ENCODE peak calls at places on chromosomes 12 and 14, in seven cellular contexts. One of them, this sample, is unnamed.

GRCh38 chr12:46246021-46246700 is 22.7 kb downstream of the SLC38A1 start:
- DNase-seq in left ventricle myocardium inferior: no peak
- DNase-seq in H9: no peak
- DNase-seq in CD8-positive, alpha-beta T cell: peak
- DNase-seq in testis: no peak
- DNase-seq in RWPE1: no peak
- DNase-seq in A549: no peak
- DNase-seq in this sample: no peak

GRCh38 chr12:113278631-113279030 is 56.3 kb downstream of the SLC8B1 start:
- DNase-seq in left ventricle myocardium inferior: peak
- DNase-seq in H9: no peak
- DNase-seq in CD8-positive, alpha-beta T cell: no peak
- DNase-seq in testis: no peak
- DNase-seq in RWPE1: no peak
- DNase-seq in A549: no peak
- DNase-seq in this sample: no peak

GRCh38 chr12:109582636-109583035 is 9.0 kb downstream of the MVK start:
- DNase-seq in left ventricle myocardium inferior: peak
- DNase-seq in H9: peak
- DNase-seq in CD8-positive, alpha-beta T cell: no peak
- DNase-seq in testis: no peak
- DNase-seq in RWPE1: no peak
- DNase-seq in A549: peak
- DNase-seq in this sample: peak

GRCh38 chr14:89221109-89221508 is 195.9 kb downstream of the FOXN3 start:
- DNase-seq in left ventricle myocardium inferior: no peak
- DNase-seq in H9: no peak
- DNase-seq in CD8-positive, alpha-beta T cell: no peak
- DNase-seq in testis: no peak
- DNase-seq in RWPE1: peak
- DNase-seq in A549: peak
- DNase-seq in this sample: no peak

GRCh38 chr14:83140756-83141155 is 1607.1 kb upstream of the SEL1L start:
- DNase-seq in left ventricle myocardium inferior: no peak
- DNase-seq in H9: no peak
- DNase-seq in CD8-positive, alpha-beta T cell: no peak
- DNase-seq in testis: no peak
- DNase-seq in RWPE1: no peak
- DNase-seq in A549: no peak
- DNase-seq in this sample: no peak

GRCh38 chr12:24379038-24379437 is 429.6 kb upstream of the SOX5 start:
- DNase-seq in left ventricle myocardium inferior: no peak
- DNase-seq in H9: no peak
- DNase-seq in CD8-positive, alpha-beta T cell: no peak
- DNase-seq in testis: no peak
- DNase-seq in RWPE1: no peak
- DNase-seq in A549: no peak
- DNase-seq in this sample: no peak

GRCh38 chr12:111775205-111776193 is 8.8 kb downstream of the ALDH2 start:
- DNase-seq in left ventricle myocardium inferior: peak
- DNase-seq in H9: no peak
- DNase-seq in CD8-positive, alpha-beta T cell: no peak
- DNase-seq in testis: peak
- DNase-seq in RWPE1: peak
- DNase-seq in A549: peak
- DNase-seq in this sample: peak

GRCh38 chr14:54722791-54723432 is 156.0 kb downstream of the SAMD4A start:
- DNase-seq in left ventricle myocardium inferior: no peak
- DNase-seq in H9: no peak
- DNase-seq in CD8-positive, alpha-beta T cell: no peak
- DNase-seq in testis: no peak
- DNase-seq in RWPE1: peak
- DNase-seq in A549: peak
- DNase-seq in this sample: peak

GRCh38 chr12:49288412-49288853 is 6.5 kb upstream of the PRPH start:
- DNase-seq in left ventricle myocardium inferior: no peak
- DNase-seq in H9: peak
- DNase-seq in CD8-positive, alpha-beta T cell: peak
- DNase-seq in testis: peak
- DNase-seq in RWPE1: peak
- DNase-seq in A549: peak
- DNase-seq in this sample: peak

GRCh38 chr14:67358914-67359313 is 690 bp downstream of the ATP6V1D start:
- DNase-seq in left ventricle myocardium inferior: no peak
- DNase-seq in H9: no peak
- DNase-seq in CD8-positive, alpha-beta T cell: no peak
- DNase-seq in testis: no peak
- DNase-seq in RWPE1: peak
- DNase-seq in A549: no peak
- DNase-seq in this sample: peak

GRCh38 chr12:91567100-91567485 is 384.5 kb upstream of the DCN start:
- DNase-seq in left ventricle myocardium inferior: no peak
- DNase-seq in H9: no peak
- DNase-seq in CD8-positive, alpha-beta T cell: no peak
- DNase-seq in testis: no peak
- DNase-seq in RWPE1: peak
- DNase-seq in A549: no peak
- DNase-seq in this sample: no peak

GRCh38 chr14:57492859-57493258 is 798 bp downstream of the CCDC198 start:
- DNase-seq in left ventricle myocardium inferior: no peak
- DNase-seq in H9: no peak
- DNase-seq in CD8-positive, alpha-beta T cell: no peak
- DNase-seq in testis: no peak
- DNase-seq in RWPE1: peak
- DNase-seq in A549: peak
- DNase-seq in this sample: peak

GRCh38 chr14:105385322-105385637 is 13.1 kb upstream of the TEX22 start:
- DNase-seq in left ventricle myocardium inferior: peak
- DNase-seq in H9: peak
- DNase-seq in CD8-positive, alpha-beta T cell: no peak
- DNase-seq in testis: no peak
- DNase-seq in RWPE1: no peak
- DNase-seq in A549: no peak
- DNase-seq in this sample: no peak

GRCh38 chr14:76773188-76773885 is 12.1 kb downstream of the VASH1 start:
- DNase-seq in left ventricle myocardium inferior: peak
- DNase-seq in H9: peak
- DNase-seq in CD8-positive, alpha-beta T cell: no peak
- DNase-seq in testis: peak
- DNase-seq in RWPE1: peak
- DNase-seq in A549: peak
- DNase-seq in this sample: peak

GRCh38 chr14:46036099-46036498 is 615.5 kb downstream of the RPL10L start:
- DNase-seq in left ventricle myocardium inferior: no peak
- DNase-seq in H9: no peak
- DNase-seq in CD8-positive, alpha-beta T cell: no peak
- DNase-seq in testis: no peak
- DNase-seq in RWPE1: no peak
- DNase-seq in A549: no peak
- DNase-seq in this sample: no peak

GRCh38 chr12:107759410-107759809 is 1.5 kb downstream of the PRDM4 start:
- DNase-seq in left ventricle myocardium inferior: no peak
- DNase-seq in H9: no peak
- DNase-seq in CD8-positive, alpha-beta T cell: peak
- DNase-seq in testis: no peak
- DNase-seq in RWPE1: peak
- DNase-seq in A549: peak
- DNase-seq in this sample: peak
- H3K27ac ChIP-seq in left ventricle myocardium inferior: peak
- H3K27ac ChIP-seq in H9: no peak
- H3K27ac ChIP-seq in CD8-positive, alpha-beta T cell: no peak
- H3K27ac ChIP-seq in testis: no peak
- H3K27ac ChIP-seq in RWPE1: peak
- H3K27ac ChIP-seq in A549: peak
- H3K27ac ChIP-seq in this sample: no peak

GRCh38 chr12:116880817-116881324 is 370 bp downstream of the HRK start:
- DNase-seq in left ventricle myocardium inferior: peak
- DNase-seq in H9: peak
- DNase-seq in CD8-positive, alpha-beta T cell: no peak
- DNase-seq in testis: peak
- DNase-seq in RWPE1: no peak
- DNase-seq in A549: peak
- DNase-seq in this sample: peak
- H3K27ac ChIP-seq in left ventricle myocardium inferior: no peak
- H3K27ac ChIP-seq in H9: no peak
- H3K27ac ChIP-seq in CD8-positive, alpha-beta T cell: no peak
- H3K27ac ChIP-seq in testis: no peak
- H3K27ac ChIP-seq in RWPE1: no peak
- H3K27ac ChIP-seq in A549: peak
- H3K27ac ChIP-seq in this sample: no peak

GRCh38 chr12:93139028-93139665 is 210.1 kb upstream of the EEA1 start:
- DNase-seq in left ventricle myocardium inferior: no peak
- DNase-seq in H9: no peak
- DNase-seq in CD8-positive, alpha-beta T cell: no peak
- DNase-seq in testis: no peak
- DNase-seq in RWPE1: no peak
- DNase-seq in A549: no peak
- DNase-seq in this sample: no peak
- H3K27ac ChIP-seq in left ventricle myocardium inferior: no peak
- H3K27ac ChIP-seq in H9: no peak
- H3K27ac ChIP-seq in CD8-positive, alpha-beta T cell: no peak
- H3K27ac ChIP-seq in testis: no peak
- H3K27ac ChIP-seq in RWPE1: no peak
- H3K27ac ChIP-seq in A549: no peak
- H3K27ac ChIP-seq in this sample: no peak

GRCh38 chr14:24339284-24340151 is at the start of gene RIPK3:
- DNase-seq in left ventricle myocardium inferior: peak
- DNase-seq in H9: peak
- DNase-seq in CD8-positive, alpha-beta T cell: peak
- DNase-seq in testis: no peak
- DNase-seq in RWPE1: no peak
- DNase-seq in A549: no peak
- DNase-seq in this sample: no peak
- H3K27ac ChIP-seq in left ventricle myocardium inferior: peak
- H3K27ac ChIP-seq in H9: no peak
- H3K27ac ChIP-seq in CD8-positive, alpha-beta T cell: peak
- H3K27ac ChIP-seq in testis: no peak
- H3K27ac ChIP-seq in RWPE1: no peak
- H3K27ac ChIP-seq in A549: no peak
- H3K27ac ChIP-seq in this sample: no peak

DNA sequence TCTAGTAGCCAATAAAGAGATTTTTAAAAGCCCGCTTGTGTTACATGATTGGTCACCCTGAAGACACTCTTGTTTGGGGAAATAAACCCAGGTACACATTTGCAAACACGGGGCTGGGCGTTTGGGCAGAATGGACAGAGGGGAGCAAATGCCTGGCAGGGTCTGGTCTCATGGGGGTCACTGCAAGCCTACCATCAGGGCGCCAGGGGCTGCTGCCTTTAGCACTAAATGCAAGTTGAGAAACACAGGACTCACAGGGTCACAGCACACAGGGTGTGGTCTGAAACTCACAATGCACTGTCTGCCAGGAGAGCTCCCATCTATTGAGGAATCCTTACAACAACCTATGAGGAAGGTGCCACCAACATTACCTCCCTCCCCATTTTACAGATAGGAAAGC is 62.6 kb downstream of the CHGA start:
- DNase-seq in left ventricle myocardium inferior: no peak
- DNase-seq in H9: no peak
- DNase-seq in CD8-positive, alpha-beta T cell: no peak
- DNase-seq in testis: no peak
- DNase-seq in RWPE1: no peak
- DNase-seq in A549: no peak
- DNase-seq in this sample: no peak
- H3K27ac ChIP-seq in left ventricle myocardium inferior: peak
- H3K27ac ChIP-seq in H9: no peak
- H3K27ac ChIP-seq in CD8-positive, alpha-beta T cell: no peak
- H3K27ac ChIP-seq in testis: peak
- H3K27ac ChIP-seq in RWPE1: peak
- H3K27ac ChIP-seq in A549: peak
- H3K27ac ChIP-seq in this sample: no peak

DNA sequence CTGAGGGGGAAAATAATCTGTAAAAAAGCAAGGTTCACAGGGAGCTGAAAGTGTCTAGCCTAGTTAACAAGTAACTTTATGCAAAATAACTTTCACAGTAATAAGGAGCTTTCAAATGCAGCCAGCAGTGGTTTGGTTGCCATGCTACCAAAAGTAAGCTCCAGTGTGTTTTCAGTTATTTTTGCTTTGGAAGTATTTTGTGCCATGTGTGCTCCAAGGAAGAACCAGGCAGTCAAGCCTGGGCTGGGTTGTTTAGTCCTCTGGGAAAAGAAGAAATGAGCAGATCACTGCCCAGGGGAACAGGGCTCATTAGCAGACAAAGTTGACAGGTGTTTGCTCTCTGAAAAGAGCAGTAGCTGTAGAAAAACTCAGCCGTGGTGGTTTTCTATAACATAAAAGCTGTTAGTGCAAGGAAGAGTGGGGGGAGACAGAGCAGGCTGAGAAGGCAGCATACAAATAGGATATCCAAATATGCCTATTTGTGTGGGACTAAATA is 92.8 kb upstream of the TMTC2 start:
- DNase-seq in left ventricle myocardium inferior: no peak
- DNase-seq in H9: no peak
- DNase-seq in CD8-positive, alpha-beta T cell: no peak
- DNase-seq in testis: no peak
- DNase-seq in RWPE1: no peak
- DNase-seq in A549: no peak
- DNase-seq in this sample: no peak
- H3K27ac ChIP-seq in left ventricle myocardium inferior: no peak
- H3K27ac ChIP-seq in H9: no peak
- H3K27ac ChIP-seq in CD8-positive, alpha-beta T cell: no peak
- H3K27ac ChIP-seq in testis: no peak
- H3K27ac ChIP-seq in RWPE1: no peak
- H3K27ac ChIP-seq in A549: no peak
- H3K27ac ChIP-seq in this sample: no peak

DNA sequence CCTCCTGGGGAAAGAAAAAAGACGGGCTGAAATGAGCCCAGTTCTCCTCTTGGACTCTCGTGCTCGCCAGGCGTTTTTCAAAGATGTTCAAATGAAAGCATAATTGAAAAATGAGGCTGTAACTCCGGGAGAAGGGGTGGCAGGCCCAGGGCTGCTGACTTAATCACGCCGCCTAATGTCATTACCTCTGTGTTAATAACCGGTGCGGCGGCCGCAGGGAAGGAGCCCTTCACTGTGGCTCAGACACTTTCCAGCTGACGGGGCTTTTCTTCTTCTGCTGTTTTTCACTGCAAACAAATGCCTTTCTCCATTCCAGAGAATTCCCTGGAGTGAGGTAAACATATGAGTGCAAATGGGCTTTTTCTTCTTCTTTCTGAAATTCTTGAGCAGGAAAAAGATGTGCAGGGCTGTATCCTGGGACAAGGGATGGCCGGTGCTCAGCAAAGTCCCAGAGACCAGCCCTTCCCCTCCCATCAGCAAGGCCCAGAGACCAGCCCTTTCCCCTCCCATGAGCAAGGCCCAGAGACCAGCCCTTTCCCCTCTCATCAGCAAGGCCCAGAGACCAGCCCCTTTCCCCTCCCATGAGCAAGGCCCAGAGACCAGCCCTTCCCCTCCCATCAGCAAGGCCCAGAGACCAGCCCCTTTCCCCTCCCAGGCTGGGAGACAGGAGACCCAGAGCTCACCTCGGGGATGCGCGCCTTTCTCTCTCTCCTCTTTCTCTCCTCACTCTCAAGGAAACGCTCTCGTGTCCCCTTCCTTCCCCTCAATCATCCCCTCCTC is 33.4 kb upstream of the FAM181A start:
- DNase-seq in left ventricle myocardium inferior: no peak
- DNase-seq in H9: peak
- DNase-seq in CD8-positive, alpha-beta T cell: no peak
- DNase-seq in testis: no peak
- DNase-seq in RWPE1: no peak
- DNase-seq in A549: no peak
- DNase-seq in this sample: peak
- H3K27ac ChIP-seq in left ventricle myocardium inferior: no peak
- H3K27ac ChIP-seq in H9: no peak
- H3K27ac ChIP-seq in CD8-positive, alpha-beta T cell: no peak
- H3K27ac ChIP-seq in testis: no peak
- H3K27ac ChIP-seq in RWPE1: no peak
- H3K27ac ChIP-seq in A549: no peak
- H3K27ac ChIP-seq in this sample: no peak